ENCODE peak calls at places on chromosomes 2 and 18, in seven cellular contexts. Z is GM23338; U is CD8-positive, alpha-beta T cell; E is heart right ventricle; G is right atrium auricular region; R is esophagus squamous epithelium; C is transverse colon. T is an unnamed sample.

GRCh38 chr2:59585657-59586056 is 967.8 kb downstream of the BCL11A start:
- DNase-seq in U (no peak), Z (no peak), E (no peak), G (no peak), R (no peak), C (peak; percentile 24), T (no peak)

GRCh38 chr2:120994301-120994700 is 258.6 kb downstream of the GLI2 start:
- DNase-seq in C (no peak), G (peak; percentile 44), U (no peak), R (no peak), Z (no peak), E (no peak), T (no peak)

GRCh38 chr2:73291093-73291460 is 2.3 kb downstream of the EGR4 start:
- DNase-seq in G (no peak), C (peak; percentile 45), R (no peak), U (peak; percentile 60), Z (peak; percentile 90), E (peak; percentile 51), T (peak; percentile 62)

GRCh38 chr18:12442946-12443345 is 35.2 kb downstream of the PRELID3A start:
- DNase-seq in U (no peak), G (no peak), C (no peak), R (no peak), Z (no peak), E (no peak), T (no peak)

GRCh38 chr2:124327293-124327692 is 302.2 kb downstream of the CNTNAP5 start:
- DNase-seq in R (no peak), E (no peak), Z (peak; percentile 60), C (no peak), G (no peak), U (no peak), T (no peak)

GRCh38 chr18:2850816-2851215 is 4.0 kb downstream of the EMILIN2 start:
- DNase-seq in C (no peak), R (no peak), Z (no peak), E (no peak), G (no peak), U (no peak), T (no peak)

GRCh38 chr18:23102498-23103260 is 32.6 kb upstream of the CABLES1 start:
- DNase-seq in Z (no peak), U (no peak), G (no peak), E (no peak), R (no peak), C (no peak), T (no peak)

GRCh38 chr2:233242231-233242917 is 9.1 kb upstream of the ATG16L1 start:
- DNase-seq in C (no peak), G (no peak), Z (no peak), U (no peak), E (no peak), R (no peak), T (no peak)

GRCh38 chr2:3493610-3493997 is 25.7 kb downstream of the ADI1 start:
- DNase-seq in Z (peak; percentile 60), U (no peak), C (no peak), G (peak; percentile 59), R (no peak), E (no peak), T (peak; percentile 85)

GRCh38 chr2:3491306-3491705 is 28.0 kb downstream of the ADI1 start:
- DNase-seq in Z (no peak), U (no peak), E (no peak), R (no peak), C (no peak), G (no peak), T (peak; percentile 45)

GRCh38 chr2:3494984-3495666 is 24.2 kb downstream of the ADI1 start:
- DNase-seq in E (no peak), Z (no peak), R (no peak), C (no peak), U (no peak), G (peak; percentile 38), T (no peak)

GRCh38 chr2:3491716-3492474 is 27.4 kb downstream of the ADI1 start:
- DNase-seq in Z (no peak), U (no peak), G (no peak), C (no peak), R (no peak), E (no peak), T (peak; percentile 49)

DNA sequence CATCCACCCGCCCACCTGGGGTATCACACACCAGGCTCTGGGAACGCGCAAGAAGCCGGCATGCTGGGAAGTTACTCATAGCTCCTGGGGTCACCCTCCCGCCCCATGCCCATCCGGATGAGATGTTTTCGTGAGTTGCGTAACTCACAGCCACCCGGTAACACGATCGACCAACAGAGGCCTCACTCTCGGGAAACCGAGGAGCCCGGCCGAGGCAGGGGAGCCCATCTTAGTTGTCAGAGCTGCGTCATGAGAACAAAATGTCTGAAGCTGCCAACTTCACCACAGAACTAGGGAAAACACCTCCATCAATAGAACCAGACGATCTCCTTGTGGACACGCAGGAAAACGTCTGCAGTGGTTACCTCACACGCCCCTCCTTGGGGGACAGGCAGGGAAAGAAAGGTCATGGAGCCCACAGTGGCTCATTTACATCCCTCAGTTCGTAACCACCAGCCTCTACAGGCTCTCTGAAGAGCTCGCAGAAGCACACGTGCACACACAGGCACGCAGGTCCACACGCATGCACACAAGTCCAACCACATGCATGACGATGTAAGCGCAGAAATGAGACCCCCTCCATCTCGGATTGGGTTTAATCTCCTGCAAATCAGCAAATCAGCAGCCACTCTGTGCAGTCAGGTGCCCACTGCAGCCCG is 26.3 kb downstream of the ADI1 start:
- DNase-seq in Z (no peak), R (no peak), E (no peak), G (peak; percentile 68), U (no peak), C (no peak), T (peak; percentile 53)
- TF ChIP-seq CTCF in Z (no peak), R (no peak), E (no peak), G (no peak), U (no peak), C (no peak), T (no peak)

DNA sequence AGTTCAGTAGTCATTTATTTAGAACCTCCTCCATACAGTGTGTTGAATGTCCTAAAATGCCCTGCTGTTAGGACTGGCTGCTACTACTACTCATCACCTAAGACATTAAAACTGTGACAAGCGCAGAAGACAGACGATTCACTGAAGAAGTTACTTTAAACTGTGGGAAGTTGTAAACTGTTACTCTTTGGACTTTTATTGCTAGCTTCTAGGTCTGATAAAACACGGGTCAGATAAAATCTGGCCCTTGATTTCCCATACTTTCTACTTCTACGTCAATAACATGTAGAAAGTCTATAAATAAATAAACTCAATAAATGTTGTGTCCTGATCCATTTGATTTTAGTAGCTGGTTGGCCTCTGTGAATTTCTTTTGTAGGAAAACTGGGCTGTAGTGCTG is 113.4 kb downstream of the ICA1L start:
- DNase-seq in G (no peak), C (no peak), Z (no peak), U (no peak), E (no peak), R (no peak), T (no peak)
- H3K27ac ChIP-seq in G (no peak overlapping the region), C (peak overlapping the region; percentile 11), Z (no peak overlapping the region), U (no peak overlapping the region), E (no peak overlapping the region), R (no peak overlapping the region), T (no peak overlapping the region)

GRCh38 chr18:49490246-49490762 is 3.3 kb upstream of the C18orf32 start:
- DNase-seq in C (no peak), U (no peak), E (no peak), Z (no peak), R (no peak), G (no peak), T (no peak)
- H3K4me1 ChIP-seq in C (peaks cover 30% of the 10 kb centered on the region), U (peaks cover 42% of the 10 kb centered on the region), E (peaks cover 55% of the 10 kb centered on the region), Z (peaks cover 29% of the 10 kb centered on the region), R (peaks cover 5% of the 10 kb centered on the region), G (peaks cover 34% of the 10 kb centered on the region), T (peaks cover 11% of the 10 kb centered on the region)

GRCh38 chr2:153495725-153496124 is 17.2 kb upstream of the RPRM start:
- DNase-seq in U (no peak), R (no peak), G (no peak), E (no peak), C (no peak), Z (no peak), T (peak; percentile 13)

GRCh38 chr2:153499439-153499838 is 20.9 kb upstream of the RPRM start:
- DNase-seq in C (no peak), R (no peak), G (no peak), Z (no peak), E (no peak), U (no peak), T (no peak)

GRCh38 chr2:153497938-153498629 is 19.5 kb upstream of the RPRM start:
- DNase-seq in Z (no peak), U (no peak), R (no peak), C (no peak), G (no peak), E (no peak), T (peak; percentile 64)
- TF ChIP-seq CTCF in Z (peak; percentile 8), U (no peak), R (no peak), C (no peak), G (no peak), E (no peak), T (no peak)

GRCh38 chr18:58344080-58344670 is 284.7 kb downstream of the ALPK2 start:
- DNase-seq in E (no peak), C (no peak), G (no peak), Z (no peak), U (no peak), R (no peak), T (no peak)
- H3K27ac ChIP-seq in E (no peak overlapping the region), C (no peak overlapping the region), G (peak overlapping the region; percentile 29), Z (peak overlapping the region; percentile 98), U (no peak overlapping the region), R (no peak overlapping the region), T (no peak overlapping the region)

DNA sequence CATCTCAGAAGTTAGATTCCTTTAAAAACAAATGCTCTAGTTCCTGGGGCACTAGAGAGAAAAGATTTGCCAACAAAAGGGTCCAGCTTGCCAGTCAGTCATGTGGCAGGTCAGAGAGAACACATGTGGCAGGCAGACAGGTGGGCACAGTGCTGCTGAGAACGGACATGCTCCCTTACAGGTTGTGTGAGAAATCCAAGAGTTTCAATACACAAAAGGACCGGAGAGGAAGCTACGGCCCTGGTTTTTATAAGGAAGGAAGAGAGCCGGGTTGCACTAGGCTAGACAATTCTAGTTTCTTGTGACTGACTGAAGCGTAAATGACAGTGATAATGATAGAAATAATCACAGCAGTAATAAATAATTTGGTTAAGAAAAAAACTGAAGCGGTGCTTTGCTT is 18.3 kb downstream of the CDC42EP3 start:
- DNase-seq in U (no peak), Z (no peak), C (no peak), R (no peak), G (no peak), E (no peak), T (no peak)
- H3K4me1 ChIP-seq in U (peaks cover 85% of the 10 kb centered on the region), Z (peaks cover 53% of the 10 kb centered on the region), C (peaks cover 52% of the 10 kb centered on the region), R (peaks cover 31% of the 10 kb centered on the region), G (peaks cover 97% of the 10 kb centered on the region), E (peaks cover 98% of the 10 kb centered on the region), T (peaks cover 5% of the 10 kb centered on the region)

DNA sequence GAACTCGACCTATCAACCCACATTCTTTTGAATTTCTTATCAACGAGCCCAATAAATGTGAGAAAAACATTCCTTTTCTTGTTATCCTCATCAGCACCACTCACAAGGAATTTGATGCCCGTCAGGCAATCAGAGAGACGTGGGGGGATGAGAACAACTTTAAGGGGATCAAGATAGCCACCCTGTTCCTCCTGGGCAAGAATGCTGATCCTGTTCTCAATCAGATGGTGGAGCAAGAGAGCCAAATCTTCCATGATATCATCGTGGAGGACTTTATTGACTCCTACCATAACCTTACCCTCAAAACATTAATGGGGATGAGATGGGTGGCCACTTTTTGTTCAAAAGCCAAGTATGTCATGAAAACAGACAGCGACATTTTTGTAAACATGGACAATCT is 378.2 kb downstream of the STK39 start:
- DNase-seq in E (no peak), Z (peak; percentile 25), R (no peak), U (no peak), G (no peak), C (no peak), T (no peak)
- TF ChIP-seq CTCF in E (no peak), Z (peak; percentile 58), R (no peak), U (no peak), G (no peak), C (no peak), T (no peak)

T was measured in adrenal gland.